ENCODE peak calls at places on chromosomes 5 and 9, in ten cellular contexts. D is ELR; B is activated CD4-positive, CD25-positive, alpha-beta regulatory T cell; L is Daoy; V is activated CD8-positive, alpha-beta memory T cell treated with anti-CD3 and anti-CD28 coated beads, Interleukin-2, amount 50 U/mL, for 48 hours; J is ascending aorta; H is stimulated activated CD4-positive, alpha-beta T cell treated with anti-CD3 and anti-CD28 coated beads, Interleukin-15, amount 100 ng/mL, for 24 hours; T is astrocyte of the cerebellum; X is cardiac septum; K is NCI-H2171. S is an unnamed sample.

GRCh38 chr5:149018909-149019443 is 43.9 kb downstream of the SH3TC2 start:
- DNase-seq in T (no peak), L (no peak), V (no peak), X (no peak), D (no peak), K (no peak), H (no peak), J (no peak), B (no peak), S (no peak)

GRCh38 chr9:17332129-17332528 is 197.3 kb downstream of the CNTLN start:
- DNase-seq in J (no peak), B (no peak), V (no peak), T (no peak), D (no peak), H (no peak), L (no peak), K (no peak), X (no peak), S (no peak)

GRCh38 chr5:68465133-68465532 is 249.6 kb downstream of the PIK3R1 start:
- DNase-seq in J (no peak), H (peak), L (no peak), X (no peak), B (no peak), D (no peak), T (no peak), K (no peak), V (peak), S (no peak)

GRCh38 chr5:66174338-66174737 is 30.2 kb downstream of the SREK1 start:
- DNase-seq in V (no peak), D (peak), J (no peak), T (peak), B (no peak), X (no peak), K (no peak), H (no peak), L (no peak), S (peak)

GRCh38 chr9:104850771-104851170 is 77.2 kb downstream of the ABCA1 start:
- DNase-seq in D (peak), H (no peak), B (no peak), X (no peak), T (no peak), V (no peak), L (no peak), K (no peak), J (no peak), S (no peak)

GRCh38 chr9:18666987-18667772 is 193.2 kb downstream of the ADAMTSL1 start:
- DNase-seq in D (peak), B (no peak), X (no peak), V (no peak), T (peak), K (no peak), H (no peak), J (no peak), L (no peak), S (no peak)

GRCh38 chr5:138241688-138242547 is 28.8 kb upstream of the CDC23 start:
- DNase-seq in K (no peak), T (no peak), L (peak), J (no peak), B (no peak), V (no peak), H (no peak), X (no peak), D (peak), S (no peak)

GRCh38 chr9:107137495-107138202 is 145.4 kb upstream of the RAD23B start:
- DNase-seq in X (no peak), T (peak), D (peak), B (no peak), H (peak), K (no peak), L (peak), J (no peak), V (no peak), S (peak)

GRCh38 chr9:74463825-74464224 is 33.3 kb upstream of the RORB start:
- DNase-seq in J (no peak), L (no peak), V (no peak), H (no peak), B (no peak), D (no peak), K (no peak), T (no peak), X (no peak), S (no peak)

GRCh38 chr5:55836191-55836590 is 15.0 kb upstream of the IL31RA start:
- DNase-seq in L (no peak), B (no peak), H (no peak), V (no peak), J (no peak), X (no peak), K (no peak), T (no peak), D (no peak), S (no peak)

GRCh38 chr5:64229163-64229774 is 63.6 kb downstream of the RNF180 start:
- DNase-seq in D (peak), V (no peak), K (peak), J (no peak), X (no peak), B (no peak), T (peak), H (no peak), L (no peak), S (peak)